ENCODE peak calls at places on chromosomes 4 and X, in nine cellular contexts. N, E, W, I, L, R, S, O and U are unnamed samples. For H3K36me3, the result is how much of the 10 kb centered on the place peaks cover.

GRCh38 chrX:48890296-48890925 is 7.2 kb downstream of the TIMM17B start:
- DNase-seq in N (no peak), E (no peak), W (no peak), I (no peak), L (no peak), R (no peak), S (no peak), O (peak), U (peak)

GRCh38 chr4:136743238-136743637 is 789.1 kb downstream of the PCDH18 start:
- DNase-seq in N (no peak), E (no peak), W (no peak), I (no peak), L (no peak), R (no peak), S (no peak), O (no peak), U (no peak)

GRCh38 chr4:41572414-41572986 is 34.5 kb downstream of the LIMCH1 start:
- DNase-seq in N (peak), E (no peak), W (no peak), I (no peak), L (no peak), R (no peak), S (no peak), O (peak), U (no peak)

GRCh38 chrX:24902808-24903207 is 113.0 kb downstream of the ARX start:
- DNase-seq in N (peak), E (no peak), W (peak), I (no peak), L (no peak), R (no peak), S (peak), O (peak), U (no peak)

GRCh38 chr4:77734928-77735327 is 84.2 kb downstream of the CNOT6L start:
- DNase-seq in N (peak), E (peak), W (peak), I (no peak), L (no peak), R (peak), S (peak), O (peak), U (no peak)

GRCh38 chr4:94649381-94650128 is 108.2 kb upstream of the BMPR1B start:
- DNase-seq in N (peak), E (no peak), W (peak), I (no peak), L (no peak), R (no peak), S (peak), O (no peak), U (no peak)

GRCh38 chrX:43865791-43866190 is 16.5 kb downstream of the MAOB start:
- DNase-seq in N (no peak), E (no peak), W (no peak), I (no peak), L (no peak), R (no peak), S (no peak), O (no peak), U (no peak)

GRCh38 chrX:118627084-118627758 is 100.2 kb upstream of the IL13RA1 start:
- DNase-seq in N (no peak), E (no peak), W (no peak), I (no peak), L (no peak), R (no peak), S (peak), O (peak), U (peak)

GRCh38 chr4:112514449-112515277 is 1.3 kb downstream of the NEUROG2 start:
- DNase-seq in N (peak), E (no peak), W (no peak), I (no peak), L (no peak), R (no peak), S (no peak), O (no peak), U (no peak)

GRCh38 chrX:34893741-34894140 is 48.9 kb upstream of the FAM47B start:
- DNase-seq in N (peak), E (no peak), W (peak), I (no peak), L (no peak), R (no peak), S (no peak), O (peak), U (peak)

GRCh38 chrX:155612312-155613224 is at the start of gene TMLHE:
- DNase-seq in N (peak), E (peak), W (peak), I (peak), L (peak), R (peak), S (peak), O (peak), U (no peak)

GRCh38 chr4:34182346-34182745 is 2062.0 kb downstream of the ARAP2 start:
- DNase-seq in N (no peak), E (no peak), W (peak), I (no peak), L (no peak), R (no peak), S (no peak), O (peak), U (no peak)

DNA sequence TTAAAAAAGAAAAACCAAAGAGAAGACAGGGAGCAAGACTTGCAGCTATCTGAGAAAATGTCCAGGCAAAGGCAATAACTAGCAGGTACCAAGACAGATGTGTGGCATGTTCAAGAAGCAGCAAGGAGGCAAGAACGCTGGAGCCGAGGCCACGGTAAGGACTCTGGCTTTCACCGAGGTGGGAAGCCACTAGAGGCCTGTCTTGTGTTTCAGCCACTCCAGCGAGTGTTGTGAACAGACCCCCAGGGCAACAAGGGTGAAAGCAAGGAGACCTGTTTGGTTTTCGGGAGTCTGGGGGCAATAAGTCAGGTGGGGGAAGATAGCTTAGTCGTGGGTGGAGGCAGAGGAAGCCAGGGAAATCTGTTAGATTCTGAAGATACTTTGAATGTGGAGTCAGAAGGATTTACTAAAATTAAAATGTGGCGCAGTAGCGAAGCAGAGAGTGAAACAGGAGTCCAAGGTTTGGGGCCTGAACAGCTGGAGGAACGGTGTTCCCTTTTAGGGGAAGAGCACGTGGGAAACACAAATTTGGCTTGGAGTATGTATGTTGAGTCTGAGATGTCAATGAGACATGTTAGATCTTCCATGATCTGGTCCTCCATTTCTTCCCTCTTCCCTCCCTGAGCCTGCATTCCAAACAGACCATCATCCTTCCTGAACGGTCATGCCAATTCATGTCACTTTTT is 3.1 kb downstream of the WDR1 start:
- DNase-seq in N (no peak), E (no peak), W (no peak), I (no peak), L (no peak), R (no peak), S (no peak), O (no peak), U (no peak)
- H3K36me3 ChIP-seq in N (half or more), E (under half), W (half or more), I (half or more), L (under half), R (half or more), S (under half), O (under half), U (under half)

GRCh38 chr4:10090467-10091250 is 25.9 kb downstream of the WDR1 start:
- DNase-seq in N (no peak), E (no peak), W (no peak), I (peak), L (no peak), R (no peak), S (no peak), O (no peak), U (no peak)
- H3K36me3 ChIP-seq in N (half or more), E (half or more), W (half or more), I (half or more), L (under half), R (half or more), S (half or more), O (half or more), U (under half)

DNA sequence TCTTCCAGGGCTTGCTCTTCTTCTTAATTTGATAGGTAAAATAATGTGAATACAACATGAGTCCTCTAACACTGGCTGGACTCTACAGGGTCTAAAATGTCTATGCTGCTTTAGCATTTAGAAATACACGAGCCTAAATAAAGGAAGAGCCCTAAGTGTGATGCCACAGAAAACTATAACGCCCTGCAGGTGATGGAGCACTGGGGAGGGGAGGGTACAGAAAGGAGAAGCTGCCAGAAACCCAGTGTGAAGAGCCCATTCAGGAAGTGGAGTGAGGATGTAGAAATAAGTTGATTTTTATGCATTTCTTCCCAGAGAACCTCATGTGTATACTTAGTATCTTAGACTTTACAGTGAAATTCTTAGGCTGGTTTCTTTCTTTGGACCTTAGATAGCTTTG is 83.4 kb downstream of the TNIP2 start:
- DNase-seq in N (no peak), E (no peak), W (no peak), I (no peak), L (no peak), R (no peak), S (no peak), O (no peak), U (no peak)
- H3K36me3 ChIP-seq in N (half or more), E (under half), W (under half), I (under half), L (under half), R (under half), S (under half), O (under half), U (under half)

GRCh38 chr4:184719407-184719806 is 14.5 kb downstream of the CENPU start:
- DNase-seq in N (no peak), E (no peak), W (no peak), I (no peak), L (no peak), R (no peak), S (no peak), O (no peak), U (no peak)
- H3K36me3 ChIP-seq in N (under half), E (under half), W (under half), I (under half), L (under half), R (under half), S (under half), O (under half), U (under half)

GRCh38 chr4:892780-893179 is 39.3 kb downstream of the GAK start:
- DNase-seq in N (no peak), E (no peak), W (no peak), I (no peak), L (no peak), R (no peak), S (no peak), O (no peak), U (no peak)
- H3K36me3 ChIP-seq in N (half or more), E (under half), W (half or more), I (under half), L (under half), R (under half), S (under half), O (under half), U (under half)

GRCh38 chr4:128835498-128836222 is 26.2 kb downstream of the JADE1 start:
- DNase-seq in N (no peak), E (no peak), W (no peak), I (no peak), L (peak), R (no peak), S (no peak), O (no peak), U (no peak)

GRCh38 chr4:128832253-128832641 is 22.7 kb downstream of the JADE1 start:
- DNase-seq in N (no peak), E (no peak), W (no peak), I (no peak), L (no peak), R (no peak), S (no peak), O (no peak), U (no peak)

GRCh38 chr4:128827280-128827679 is 17.8 kb downstream of the JADE1 start:
- DNase-seq in N (peak), E (no peak), W (no peak), I (no peak), L (no peak), R (no peak), S (no peak), O (no peak), U (no peak)

GRCh38 chr4:128830906-128831525 is 21.5 kb downstream of the JADE1 start:
- DNase-seq in N (peak), E (no peak), W (no peak), I (no peak), L (peak), R (no peak), S (no peak), O (no peak), U (no peak)

GRCh38 chr4:128831526-128832252 is 22.2 kb downstream of the JADE1 start:
- DNase-seq in N (no peak), E (no peak), W (peak), I (no peak), L (peak), R (no peak), S (no peak), O (no peak), U (no peak)
- H3K36me3 ChIP-seq in N (under half), E (under half), W (under half), I (under half), L (under half), R (under half), S (under half), O (under half), U (under half)

GRCh38 chrX:40719218-40719617 is 16.1 kb downstream of the MED14 start:
- DNase-seq in N (peak), E (no peak), W (peak), I (no peak), L (no peak), R (no peak), S (peak), O (peak), U (peak)
- H3K36me3 ChIP-seq in N (under half), E (under half), W (under half), I (under half), L (under half), R (under half), S (under half), O (under half), U (under half)